ENCODE peak calls at places on chromosome 14, in seven cellular contexts. One of them, this sample, is unnamed. For H3K4me1, the result is how much of the 10 kb centered on the place peaks cover.

GRCh38 chr14:64417042-64417770 is 29.1 kb downstream of the MTHFD1 start:
- DNase-seq in right lobe of liver: no peak
- DNase-seq in SJCRH30: no peak
- DNase-seq in adrenal gland: no peak
- DNase-seq in kidney: no peak
- DNase-seq in SK-N-SH: no peak
- DNase-seq in GM23338: no peak
- DNase-seq in this sample: no peak

GRCh38 chr14:36383674-36384421 is 63.4 kb upstream of the MBIP start:
- DNase-seq in right lobe of liver: no peak
- DNase-seq in SJCRH30: no peak
- DNase-seq in adrenal gland: no peak
- DNase-seq in kidney: no peak
- DNase-seq in SK-N-SH: no peak
- DNase-seq in GM23338: no peak
- DNase-seq in this sample: no peak

GRCh38 chr14:51507556-51508511 is 143.9 kb upstream of the FRMD6 start:
- DNase-seq in right lobe of liver: no peak
- DNase-seq in SJCRH30: peak
- DNase-seq in adrenal gland: peak
- DNase-seq in kidney: peak
- DNase-seq in SK-N-SH: peak
- DNase-seq in GM23338: no peak
- DNase-seq in this sample: peak

GRCh38 chr14:42563313-42563712 is 956.6 kb downstream of the LRFN5 start:
- DNase-seq in right lobe of liver: no peak
- DNase-seq in SJCRH30: no peak
- DNase-seq in adrenal gland: no peak
- DNase-seq in kidney: no peak
- DNase-seq in SK-N-SH: no peak
- DNase-seq in GM23338: no peak
- DNase-seq in this sample: no peak

GRCh38 chr14:75101491-75101890 is 25.4 kb downstream of the NEK9 start:
- DNase-seq in right lobe of liver: no peak
- DNase-seq in SJCRH30: peak
- DNase-seq in adrenal gland: no peak
- DNase-seq in kidney: no peak
- DNase-seq in SK-N-SH: no peak
- DNase-seq in GM23338: no peak
- DNase-seq in this sample: no peak

GRCh38 chr14:78154827-78155226 is 15.3 kb upstream of the NRXN3 start:
- DNase-seq in right lobe of liver: no peak
- DNase-seq in SJCRH30: no peak
- DNase-seq in adrenal gland: no peak
- DNase-seq in kidney: no peak
- DNase-seq in SK-N-SH: no peak
- DNase-seq in GM23338: peak
- DNase-seq in this sample: no peak

GRCh38 chr14:85131523-85131922 is 398.4 kb upstream of the FLRT2 start:
- DNase-seq in right lobe of liver: no peak
- DNase-seq in SJCRH30: no peak
- DNase-seq in adrenal gland: no peak
- DNase-seq in kidney: no peak
- DNase-seq in SK-N-SH: no peak
- DNase-seq in GM23338: peak
- DNase-seq in this sample: no peak

GRCh38 chr14:88698651-88699050 is 94.1 kb downstream of the EML5 start:
- DNase-seq in right lobe of liver: no peak
- DNase-seq in SJCRH30: no peak
- DNase-seq in adrenal gland: no peak
- DNase-seq in kidney: no peak
- DNase-seq in SK-N-SH: no peak
- DNase-seq in GM23338: no peak
- DNase-seq in this sample: no peak

GRCh38 chr14:89507926-89508460 is 91.0 kb upstream of the FOXN3 start:
- DNase-seq in right lobe of liver: no peak
- DNase-seq in SJCRH30: no peak
- DNase-seq in adrenal gland: no peak
- DNase-seq in kidney: no peak
- DNase-seq in SK-N-SH: no peak
- DNase-seq in GM23338: no peak
- DNase-seq in this sample: no peak

GRCh38 chr14:104972301-104973211 is 5.6 kb downstream of the AHNAK2 start:
- DNase-seq in right lobe of liver: peak
- DNase-seq in SJCRH30: no peak
- DNase-seq in adrenal gland: no peak
- DNase-seq in kidney: peak
- DNase-seq in SK-N-SH: no peak
- DNase-seq in GM23338: no peak
- DNase-seq in this sample: peak

GRCh38 chr14:20468773-20469241 is 399 bp upstream of the PNP start:
- DNase-seq in right lobe of liver: no peak
- DNase-seq in SJCRH30: peak
- DNase-seq in adrenal gland: no peak
- DNase-seq in kidney: no peak
- DNase-seq in SK-N-SH: no peak
- DNase-seq in GM23338: peak
- DNase-seq in this sample: no peak

GRCh38 chr14:56119221-56119967 is 1.2 kb downstream of the PELI2 start:
- DNase-seq in right lobe of liver: peak
- DNase-seq in SJCRH30: peak
- DNase-seq in adrenal gland: peak
- DNase-seq in kidney: peak
- DNase-seq in SK-N-SH: peak
- DNase-seq in GM23338: peak
- DNase-seq in this sample: no peak

GRCh38 chr14:95303552-95303951 is 16.2 kb downstream of the CLMN start:
- DNase-seq in right lobe of liver: no peak
- DNase-seq in SJCRH30: no peak
- DNase-seq in adrenal gland: no peak
- DNase-seq in kidney: no peak
- DNase-seq in SK-N-SH: peak
- DNase-seq in GM23338: no peak
- DNase-seq in this sample: no peak

GRCh38 chr14:51653096-51653814 is 1.5 kb downstream of the FRMD6 start:
- DNase-seq in right lobe of liver: no peak
- DNase-seq in SJCRH30: peak
- DNase-seq in adrenal gland: no peak
- DNase-seq in kidney: no peak
- DNase-seq in SK-N-SH: no peak
- DNase-seq in GM23338: peak
- DNase-seq in this sample: no peak

GRCh38 chr14:75401356-75401755 is 26.5 kb upstream of the JDP2 start:
- DNase-seq in right lobe of liver: no peak
- DNase-seq in SJCRH30: peak
- DNase-seq in adrenal gland: no peak
- DNase-seq in kidney: no peak
- DNase-seq in SK-N-SH: no peak
- DNase-seq in GM23338: peak
- DNase-seq in this sample: peak

GRCh38 chr14:57748279-57748678 is 117.6 kb downstream of the SLC35F4 start:
- DNase-seq in right lobe of liver: no peak
- DNase-seq in SJCRH30: no peak
- DNase-seq in adrenal gland: no peak
- DNase-seq in kidney: no peak
- DNase-seq in SK-N-SH: no peak
- DNase-seq in GM23338: no peak
- DNase-seq in this sample: no peak

GRCh38 chr14:71686677-71687076 is 245.6 kb upstream of the RGS6 start:
- DNase-seq in right lobe of liver: no peak
- DNase-seq in SJCRH30: no peak
- DNase-seq in adrenal gland: peak
- DNase-seq in kidney: no peak
- DNase-seq in SK-N-SH: no peak
- DNase-seq in GM23338: no peak
- DNase-seq in this sample: no peak

GRCh38 chr14:67270354-67270753 is 29.1 kb downstream of the PALS1 start:
- DNase-seq in right lobe of liver: no peak
- DNase-seq in SJCRH30: no peak
- DNase-seq in adrenal gland: no peak
- DNase-seq in kidney: no peak
- DNase-seq in SK-N-SH: no peak
- DNase-seq in GM23338: no peak
- DNase-seq in this sample: no peak

GRCh38 chr14:103547941-103548462 is 14.5 kb downstream of the BAG5 start:
- DNase-seq in right lobe of liver: no peak
- DNase-seq in SJCRH30: no peak
- DNase-seq in adrenal gland: no peak
- DNase-seq in kidney: peak
- DNase-seq in SK-N-SH: peak
- DNase-seq in GM23338: no peak
- DNase-seq in this sample: no peak

GRCh38 chr14:57498659-57499058 is 5.0 kb upstream of the CCDC198 start:
- DNase-seq in right lobe of liver: no peak
- DNase-seq in SJCRH30: no peak
- DNase-seq in adrenal gland: no peak
- DNase-seq in kidney: no peak
- DNase-seq in SK-N-SH: no peak
- DNase-seq in GM23338: no peak
- DNase-seq in this sample: no peak

GRCh38 chr14:32697704-32698103 is 241.0 kb upstream of the NPAS3 start:
- DNase-seq in right lobe of liver: no peak
- DNase-seq in SJCRH30: no peak
- DNase-seq in adrenal gland: no peak
- DNase-seq in kidney: no peak
- DNase-seq in SK-N-SH: no peak
- DNase-seq in GM23338: no peak
- DNase-seq in this sample: no peak

GRCh38 chr14:59207506-59207933 is 19.1 kb downstream of the DAAM1 start:
- DNase-seq in right lobe of liver: no peak
- DNase-seq in SJCRH30: no peak
- DNase-seq in adrenal gland: no peak
- DNase-seq in kidney: no peak
- DNase-seq in SK-N-SH: no peak
- DNase-seq in GM23338: no peak
- DNase-seq in this sample: no peak

GRCh38 chr14:71714225-71714624 is 218.0 kb upstream of the RGS6 start:
- DNase-seq in right lobe of liver: no peak
- DNase-seq in SJCRH30: no peak
- DNase-seq in adrenal gland: no peak
- DNase-seq in kidney: no peak
- DNase-seq in SK-N-SH: no peak
- DNase-seq in GM23338: no peak
- DNase-seq in this sample: no peak

GRCh38 chr14:43778956-43779639 is 728.0 kb downstream of the FSCB start:
- DNase-seq in right lobe of liver: no peak
- DNase-seq in SJCRH30: no peak
- DNase-seq in adrenal gland: no peak
- DNase-seq in kidney: no peak
- DNase-seq in SK-N-SH: no peak
- DNase-seq in GM23338: no peak
- DNase-seq in this sample: no peak
- H3K27ac ChIP-seq in right lobe of liver: peak
- H3K27ac ChIP-seq in SJCRH30: no peak
- H3K27ac ChIP-seq in adrenal gland: no peak
- H3K27ac ChIP-seq in kidney: no peak
- H3K27ac ChIP-seq in SK-N-SH: no peak
- H3K27ac ChIP-seq in GM23338: no peak
- H3K27ac ChIP-seq in this sample: no peak

DNA sequence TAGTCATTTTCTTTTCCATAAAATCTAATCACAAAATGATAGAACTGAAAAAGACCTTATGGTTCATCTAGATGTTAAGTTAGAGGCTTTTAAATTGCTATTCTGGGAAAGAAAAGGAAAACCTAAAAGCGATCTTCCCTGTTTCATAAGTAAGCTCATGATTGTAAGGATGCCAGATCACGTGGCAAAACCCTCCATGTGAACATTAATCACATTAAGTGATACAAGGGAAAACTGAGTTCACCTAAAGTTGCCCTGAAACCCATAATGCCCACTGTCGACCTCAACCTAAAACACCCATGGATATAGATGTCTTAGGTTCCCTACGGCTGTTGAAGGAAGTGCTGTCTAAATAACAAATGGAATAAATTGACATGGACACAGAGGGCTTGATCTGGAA is 3.0 kb upstream of the STXBP6 start:
- DNase-seq in right lobe of liver: no peak
- DNase-seq in SJCRH30: no peak
- DNase-seq in adrenal gland: no peak
- DNase-seq in kidney: no peak
- DNase-seq in SK-N-SH: no peak
- DNase-seq in GM23338: no peak
- DNase-seq in this sample: no peak
- H3K4me1 ChIP-seq in right lobe of liver: under half
- H3K4me1 ChIP-seq in SJCRH30: under half
- H3K4me1 ChIP-seq in adrenal gland: under half
- H3K4me1 ChIP-seq in kidney: under half
- H3K4me1 ChIP-seq in SK-N-SH: under half
- H3K4me1 ChIP-seq in GM23338: half or more
- H3K4me1 ChIP-seq in this sample: under half

GRCh38 chr14:60648934-60649814 is at the start of gene SIX1:
- DNase-seq in right lobe of liver: peak
- DNase-seq in SJCRH30: peak
- DNase-seq in adrenal gland: peak
- DNase-seq in kidney: peak
- DNase-seq in SK-N-SH: peak
- DNase-seq in GM23338: peak
- DNase-seq in this sample: peak

GRCh38 chr14:60648169-60648933 is 926 bp downstream of the SIX1 start:
- DNase-seq in right lobe of liver: peak
- DNase-seq in SJCRH30: peak
- DNase-seq in adrenal gland: no peak
- DNase-seq in kidney: peak
- DNase-seq in SK-N-SH: peak
- DNase-seq in GM23338: peak
- DNase-seq in this sample: no peak

GRCh38 chr14:60647081-60647836 is 2.0 kb downstream of the SIX1 start:
- DNase-seq in right lobe of liver: peak
- DNase-seq in SJCRH30: peak
- DNase-seq in adrenal gland: no peak
- DNase-seq in kidney: peak
- DNase-seq in SK-N-SH: no peak
- DNase-seq in GM23338: peak
- DNase-seq in this sample: no peak

GRCh38 chr14:60646202-60646886 is 2.9 kb downstream of the SIX1 start:
- DNase-seq in right lobe of liver: no peak
- DNase-seq in SJCRH30: peak
- DNase-seq in adrenal gland: no peak
- DNase-seq in kidney: no peak
- DNase-seq in SK-N-SH: no peak
- DNase-seq in GM23338: peak
- DNase-seq in this sample: no peak

DNA sequence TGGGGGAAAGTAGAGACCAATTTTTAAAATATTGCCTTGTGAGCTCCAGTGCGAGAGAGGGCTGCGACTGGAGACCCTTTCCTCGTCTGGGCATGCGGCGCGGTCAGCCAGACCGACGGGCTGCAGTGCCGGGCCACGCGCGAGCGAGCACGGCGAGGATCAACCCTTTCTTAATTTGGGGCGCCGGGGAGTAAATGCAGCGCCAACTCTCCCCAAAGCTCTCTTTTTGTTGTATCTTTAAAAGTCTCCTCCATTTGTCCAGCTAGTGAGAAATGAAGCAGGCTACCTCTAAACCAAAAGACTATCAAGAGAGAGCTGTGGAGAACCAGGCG is 1.5 kb downstream of the SIX1 start:
- DNase-seq in right lobe of liver: peak
- DNase-seq in SJCRH30: no peak
- DNase-seq in adrenal gland: no peak
- DNase-seq in kidney: no peak
- DNase-seq in SK-N-SH: no peak
- DNase-seq in GM23338: no peak
- DNase-seq in this sample: no peak
- H3K4me3 ChIP-seq in right lobe of liver: peak
- H3K4me3 ChIP-seq in SJCRH30: peak
- H3K4me3 ChIP-seq in adrenal gland: no peak
- H3K4me3 ChIP-seq in kidney: peak
- H3K4me3 ChIP-seq in SK-N-SH: peak
- H3K4me3 ChIP-seq in GM23338: peak
- H3K4me3 ChIP-seq in this sample: peak

GRCh38 chr14:100283984-100284881 is 22.0 kb downstream of the SLC25A29 start:
- DNase-seq in right lobe of liver: no peak
- DNase-seq in SJCRH30: no peak
- DNase-seq in adrenal gland: no peak
- DNase-seq in kidney: no peak
- DNase-seq in SK-N-SH: peak
- DNase-seq in GM23338: peak
- DNase-seq in this sample: no peak
- H3K27ac ChIP-seq in right lobe of liver: no peak
- H3K27ac ChIP-seq in SJCRH30: no peak
- H3K27ac ChIP-seq in adrenal gland: peak
- H3K27ac ChIP-seq in kidney: peak
- H3K27ac ChIP-seq in SK-N-SH: no peak
- H3K27ac ChIP-seq in GM23338: peak
- H3K27ac ChIP-seq in this sample: peak